ENCODE peak calls at places on chromosomes 2 and 18, in four cellular contexts. E, V, N and S are unnamed samples.

GRCh38 chr2:73856214-73856613 is 27.5 kb downstream of the STAMBP start:
- DNase-seq in E (peak), V (no peak), N (peak), S (no peak)

GRCh38 chr18:77067315-77068061 is 65.1 kb downstream of the MBP start:
- DNase-seq in E (peak), V (peak), N (peak), S (no peak)

GRCh38 chr2:152847067-152847466 is 128.6 kb downstream of the ARL6IP6 start:
- DNase-seq in E (peak), V (no peak), N (peak), S (no peak)

GRCh38 chr2:154844513-154844912 is 146.0 kb downstream of the KCNJ3 start:
- DNase-seq in E (no peak), V (no peak), N (no peak), S (no peak)

GRCh38 chr2:72136349-72136748 is 11.3 kb downstream of the CYP26B1 start:
- DNase-seq in E (no peak), V (no peak), N (no peak), S (no peak)

GRCh38 chr2:159484537-159484936 is 131.8 kb downstream of the BAZ2B start:
- DNase-seq in E (no peak), V (no peak), N (no peak), S (no peak)

GRCh38 chr2:113877651-113878594 is 12.0 kb upstream of the ACTR3 start:
- DNase-seq in E (no peak), V (no peak), N (peak), S (no peak)

GRCh38 chr2:207253946-207254345 is 88.2 kb upstream of the KLF7 start:
- DNase-seq in E (peak), V (no peak), N (peak), S (no peak)

GRCh38 chr2:104733544-104733943 is 120.4 kb upstream of the POU3F3 start:
- DNase-seq in E (no peak), V (peak), N (no peak), S (peak)

GRCh38 chr2:104572856-104573255 is 281.1 kb upstream of the POU3F3 start:
- DNase-seq in E (no peak), V (no peak), N (no peak), S (no peak)

GRCh38 chr18:34203866-34204265 is 20.8 kb downstream of the NOL4 start:
- DNase-seq in E (no peak), V (no peak), N (no peak), S (no peak)

GRCh38 chr18:5415665-5416064 is 120.1 kb upstream of the ZBTB14 start:
- DNase-seq in E (no peak), V (no peak), N (no peak), S (no peak)

GRCh38 chr18:5416112-5416511 is 120.6 kb upstream of the ZBTB14 start:
- DNase-seq in E (no peak), V (no peak), N (no peak), S (no peak)

GRCh38 chr18:5418985-5419495 is 123.5 kb upstream of the ZBTB14 start:
- DNase-seq in E (no peak), V (no peak), N (peak), S (no peak)

GRCh38 chr18:5419601-5420000 is 124.1 kb upstream of the ZBTB14 start:
- DNase-seq in E (no peak), V (no peak), N (no peak), S (no peak)

DNA sequence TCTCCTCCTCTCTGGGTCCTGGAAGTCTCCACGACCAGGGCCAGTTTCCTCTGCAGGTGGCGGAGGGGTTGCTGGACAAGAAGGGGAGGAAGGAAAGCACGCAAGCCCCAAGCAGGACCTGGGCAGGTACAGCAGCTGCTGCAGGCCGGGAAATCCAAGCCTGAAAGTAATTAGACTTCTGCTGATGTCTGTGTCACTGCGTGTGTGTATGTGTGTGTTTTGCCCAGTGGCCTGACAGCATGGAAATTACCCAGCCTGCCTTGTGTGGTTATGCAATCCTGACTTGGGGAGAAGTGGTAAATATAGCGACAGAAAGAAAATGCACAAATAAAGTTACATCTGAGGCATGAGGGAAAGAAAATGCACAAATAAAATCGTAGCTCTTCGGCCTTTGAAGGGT is 121.8 kb upstream of the ZBTB14 start:
- DNase-seq in E (no peak), V (no peak), N (peak), S (no peak)
- H3K4me3 ChIP-seq in E (no peak), V (no peak), N (no peak), S (no peak)

GRCh38 chr18:2431836-2432235 is 139.5 kb downstream of the METTL4 start:
- DNase-seq in E (no peak), V (no peak), N (no peak), S (no peak)
- H3K4me3 ChIP-seq in E (no peak), V (no peak), N (no peak), S (no peak)

DNA sequence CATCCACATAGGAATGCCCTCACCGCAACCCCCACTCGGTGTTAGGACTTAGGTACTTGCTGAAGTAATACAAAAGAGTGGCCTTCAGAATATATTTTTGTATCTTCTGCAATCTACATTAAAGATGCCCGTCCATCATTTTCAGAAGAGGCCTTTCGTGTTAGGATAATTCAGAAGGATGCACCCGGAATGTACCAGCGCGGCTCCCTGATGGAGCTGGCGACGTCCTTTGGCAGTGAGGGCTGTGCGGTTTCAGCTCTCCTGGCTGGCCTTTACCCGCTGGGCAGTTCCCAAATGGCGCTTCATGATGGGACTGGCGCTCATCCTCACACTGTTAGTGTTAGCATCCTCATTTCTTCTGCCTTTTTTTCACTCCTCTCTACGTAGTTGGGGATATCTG is 15.3 kb downstream of the TWIST2 start:
- DNase-seq in E (no peak), V (no peak), N (no peak), S (no peak)
- H3K4me3 ChIP-seq in E (no peak), V (no peak), N (no peak), S (no peak)

GRCh38 chr2:12715258-12715865 is 1.4 kb upstream of the TRIB2 start:
- DNase-seq in E (no peak), V (no peak), N (no peak), S (no peak)
- H3K4me3 ChIP-seq in E (peak), V (no peak), N (no peak), S (peak)

GRCh38 chr18:12990977-12991838 is at the start of gene CEP192:
- DNase-seq in E (peak), V (peak), N (peak), S (peak)

GRCh38 chr18:12990662-12990976 is 543 bp upstream of the CEP192 start:
- DNase-seq in E (no peak), V (no peak), N (no peak), S (no peak)

GRCh38 chr18:12991839-12992216 is 666 bp downstream of the CEP192 start:
- DNase-seq in E (no peak), V (no peak), N (no peak), S (no peak)

GRCh38 chr18:12989397-12990127 is 1.6 kb upstream of the CEP192 start:
- DNase-seq in E (no peak), V (no peak), N (no peak), S (no peak)

GRCh38 chr18:12990128-12990485 is 1.1 kb upstream of the CEP192 start:
- DNase-seq in E (no peak), V (peak), N (no peak), S (peak)
- H3K4me3 ChIP-seq in E (peak), V (peak), N (no peak), S (peak)

GRCh38 chr2:237500681-237501424 is 13.8 kb downstream of the MLPH start:
- DNase-seq in E (peak), V (no peak), N (peak), S (no peak)
- H3K4me3 ChIP-seq in E (no peak), V (no peak), N (no peak), S (no peak)

GRCh38 chr2:105836840-105837692 is 92.4 kb downstream of the NCK2 start:
- DNase-seq in E (no peak), V (peak), N (no peak), S (no peak)

GRCh38 chr2:105840933-105841332 is 96.2 kb downstream of the NCK2 start:
- DNase-seq in E (no peak), V (no peak), N (no peak), S (no peak)

GRCh38 chr2:105839793-105840192 is 95.1 kb downstream of the NCK2 start:
- DNase-seq in E (no peak), V (no peak), N (no peak), S (no peak)

GRCh38 chr2:105834931-105835330 is 90.2 kb downstream of the NCK2 start:
- DNase-seq in E (no peak), V (peak), N (no peak), S (no peak)

GRCh38 chr2:105836341-105836740 is 91.6 kb downstream of the NCK2 start:
- DNase-seq in E (no peak), V (no peak), N (no peak), S (no peak)
- H3K4me3 ChIP-seq in E (no peak), V (no peak), N (no peak), S (no peak)

DNA sequence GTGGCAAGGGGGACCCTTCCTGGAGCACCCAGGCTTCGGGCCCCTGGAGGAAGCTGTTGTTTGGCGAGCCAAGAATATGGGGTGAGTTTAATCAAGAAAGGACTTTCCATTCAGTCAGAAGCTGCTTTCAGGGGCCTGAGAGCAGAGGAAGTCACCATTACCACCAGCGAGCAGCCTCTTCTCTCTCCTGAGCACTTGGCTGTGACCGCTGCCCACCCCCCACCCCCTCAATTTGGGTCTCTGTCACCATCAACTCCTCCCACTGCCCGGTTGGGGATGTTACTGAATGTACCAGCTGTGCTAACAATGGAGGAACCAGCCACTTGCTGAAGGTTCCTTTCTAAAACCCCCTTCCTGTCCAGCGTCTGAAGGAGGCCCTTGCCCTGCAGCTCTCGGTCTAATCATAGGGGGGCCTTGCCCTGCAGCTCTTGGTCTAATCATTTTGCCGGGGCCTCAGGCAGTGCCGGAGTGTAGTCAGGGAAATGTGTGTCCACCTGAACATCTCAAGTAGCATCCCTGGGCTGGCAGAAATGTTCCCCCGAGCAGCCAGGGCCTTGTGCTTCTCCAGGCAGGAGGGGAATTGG is 957 bp downstream of the INPP5D start:
- DNase-seq in E (no peak), V (peak), N (no peak), S (no peak)
- H3K4me3 ChIP-seq in E (no peak), V (peak), N (no peak), S (peak)

GRCh38 chr2:108271691-108272253 is 16.9 kb upstream of the SULT1C2 start:
- DNase-seq in E (peak), V (no peak), N (peak), S (no peak)
- H3K4me3 ChIP-seq in E (peak), V (no peak), N (no peak), S (no peak)

DNA sequence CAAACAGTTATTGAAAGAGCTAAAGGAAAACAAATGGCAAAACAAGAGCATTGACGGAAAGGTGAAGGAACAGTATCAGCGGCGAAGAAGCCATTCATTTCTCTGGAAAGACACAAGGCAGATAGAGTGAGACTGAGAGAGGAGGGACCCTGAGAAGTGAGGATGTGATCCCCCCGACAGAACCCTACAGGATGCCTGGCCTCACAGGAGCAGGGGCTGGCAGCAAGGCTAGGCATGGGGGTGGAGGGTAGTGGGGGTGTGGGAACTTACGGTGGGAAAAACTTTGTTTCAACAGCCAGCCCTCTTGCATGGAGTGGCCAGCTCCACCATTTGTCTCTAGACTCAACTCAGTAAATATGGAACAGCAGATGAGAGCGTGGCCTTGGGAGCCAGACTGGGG is 40.7 kb downstream of the SP110 start:
- DNase-seq in E (no peak), V (no peak), N (no peak), S (no peak)
- H3K4me3 ChIP-seq in E (no peak), V (no peak), N (no peak), S (no peak)